ENCODE peak calls at places on chromosomes 11 and 22, in five cellular contexts. G is progenitor cell of endocrine pancreas, A is neural crest cell, Y is Calu3, E is AG04449. T is an unnamed sample.

GRCh38 chr22:37156686-37157435 is 7.1 kb upstream of the IL2RB start:
- DNase-seq in E (no peak), A (no peak), G (no peak), Y (no peak), T (no peak)

GRCh38 chr22:10961043-10961860 is 4566.7 kb upstream of the OR11H1 start:
- DNase-seq in E (no peak), G (no peak), A (no peak), Y (no peak), T (no peak)

GRCh38 chr11:36467913-36468312 is 42.2 kb downstream of the TRAF6 start:
- DNase-seq in A (no peak), G (no peak), E (no peak), Y (no peak), T (no peak)

GRCh38 chr11:116640641-116641402 is 132.0 kb downstream of the BUD13 start:
- DNase-seq in A (no peak), G (no peak), Y (no peak), E (no peak), T (no peak)

GRCh38 chr11:114272311-114272710 is 23.9 kb upstream of the NNMT start:
- DNase-seq in E (no peak), Y (no peak), G (no peak), A (no peak), T (no peak)

GRCh38 chr22:38768036-38768435 is 12.2 kb upstream of the SUN2 start:
- DNase-seq in G (no peak), E (no peak), Y (no peak), A (no peak), T (no peak)

GRCh38 chr11:107859459-107860239 is 1.1 kb upstream of the SLC35F2 start:
- DNase-seq in Y (peak; percentile 44), A (no peak), E (no peak), G (no peak), T (peak; percentile 24)

GRCh38 chr11:69301491-69302401 is 7.8 kb downstream of the MYEOV start:
- DNase-seq in A (no peak), E (no peak), Y (peak; percentile 94), G (no peak), T (no peak)

GRCh38 chr11:2898366-2899079 is 12.9 kb upstream of the CDKN1C start:
- DNase-seq in G (no peak), A (no peak), Y (peak; percentile 73), E (peak; percentile 58), T (no peak)

GRCh38 chr11:118892515-118892914 is 8.8 kb downstream of the CXCR5 start:
- DNase-seq in E (no peak), G (no peak), Y (no peak), A (no peak), T (no peak)

GRCh38 chr22:29308791-29309262 is 2.4 kb downstream of the GAS2L1 start:
- DNase-seq in A (no peak), Y (no peak), G (no peak), E (no peak), T (no peak)

GRCh38 chr11:100932474-100933100 is 197.0 kb downstream of the PGR start:
- DNase-seq in A (no peak), Y (no peak), G (no peak), E (no peak), T (no peak)

GRCh38 chr11:60831501-60832079 is 10.3 kb upstream of the CCDC86 start:
- DNase-seq in A (no peak), E (no peak), Y (no peak), G (no peak), T (no peak)

GRCh38 chr11:69860796-69861445 is 41.7 kb upstream of the FGF3 start:
- DNase-seq in Y (no peak), G (no peak), A (no peak), E (no peak), T (no peak)

GRCh38 chr11:2577071-2578005 is 122.5 kb downstream of the KCNQ1OT1 start:
- DNase-seq in Y (no peak), E (no peak), A (no peak), G (peak; percentile 9), T (no peak)

GRCh38 chr11:61158691-61159381 is 2.4 kb downstream of the VPS37C start:
- DNase-seq in Y (peak; percentile 28), A (no peak), G (no peak), E (peak; percentile 74), T (no peak)

GRCh38 chr11:34451053-34451452 is 12.3 kb downstream of the CAT start:
- DNase-seq in G (no peak), A (no peak), E (no peak), Y (no peak), T (no peak)

GRCh38 chr11:26078217-26078821 is 253.6 kb upstream of the ANO3 start:
- DNase-seq in G (no peak), E (no peak), A (no peak), Y (no peak), T (no peak)

GRCh38 chr22:35337932-35338331 is 38.2 kb downstream of the TOM1 start:
- DNase-seq in A (no peak), G (no peak), E (no peak), Y (no peak), T (no peak)

GRCh38 chr22:36386900-36387663 is 685 bp downstream of the MYH9 start:
- DNase-seq in A (no peak), G (no peak), E (no peak), Y (peak; percentile 59), T (no peak)

GRCh38 chr11:8917157-8917820 is 6.3 kb downstream of the AKIP1 start:
- DNase-seq in Y (no peak), E (peak; percentile 84), G (no peak), A (no peak), T (no peak)

GRCh38 chr22:35397095-35397904 is 2.6 kb upstream of the MCM5 start:
- DNase-seq in E (no peak), G (no peak), A (no peak), Y (no peak), T (no peak)

GRCh38 chr22:49935561-49935960 is 17.1 kb downstream of the CRELD2 start:
- DNase-seq in A (no peak), Y (no peak), G (no peak), E (no peak), T (no peak)

GRCh38 chr11:129190087-129190486 is 2.0 kb downstream of the ARHGAP32 start:
- DNase-seq in E (no peak), A (no peak), Y (peak; percentile 43), G (no peak), T (no peak)

GRCh38 chr11:62137276-62137861 is 13.6 kb downstream of the INCENP start:
- DNase-seq in Y (no peak), A (no peak), G (no peak), E (no peak), T (no peak)

GRCh38 chr22:47154621-47155081 is 392.2 kb downstream of the TBC1D22A start:
- DNase-seq in G (no peak), E (no peak), Y (no peak), A (no peak), T (no peak)

GRCh38 chr11:38718659-38719058 is 2120.6 kb upstream of the RAG2 start:
- DNase-seq in A (no peak), G (no peak), Y (no peak), E (no peak), T (no peak)

GRCh38 chr11:66291303-66291705 is 390 bp upstream of the TMEM151A start:
- DNase-seq in G (no peak), E (no peak), A (no peak), Y (no peak), T (no peak)

GRCh38 chr11:1948389-1948788 is 1.3 kb downstream of the MRPL23 start:
- DNase-seq in A (no peak), G (no peak), Y (no peak), E (no peak), T (no peak)

GRCh38 chr22:19440411-19441195 is 6.9 kb downstream of the C22orf39 start:
- DNase-seq in G (no peak), E (no peak), A (no peak), Y (no peak), T (no peak)

DNA sequence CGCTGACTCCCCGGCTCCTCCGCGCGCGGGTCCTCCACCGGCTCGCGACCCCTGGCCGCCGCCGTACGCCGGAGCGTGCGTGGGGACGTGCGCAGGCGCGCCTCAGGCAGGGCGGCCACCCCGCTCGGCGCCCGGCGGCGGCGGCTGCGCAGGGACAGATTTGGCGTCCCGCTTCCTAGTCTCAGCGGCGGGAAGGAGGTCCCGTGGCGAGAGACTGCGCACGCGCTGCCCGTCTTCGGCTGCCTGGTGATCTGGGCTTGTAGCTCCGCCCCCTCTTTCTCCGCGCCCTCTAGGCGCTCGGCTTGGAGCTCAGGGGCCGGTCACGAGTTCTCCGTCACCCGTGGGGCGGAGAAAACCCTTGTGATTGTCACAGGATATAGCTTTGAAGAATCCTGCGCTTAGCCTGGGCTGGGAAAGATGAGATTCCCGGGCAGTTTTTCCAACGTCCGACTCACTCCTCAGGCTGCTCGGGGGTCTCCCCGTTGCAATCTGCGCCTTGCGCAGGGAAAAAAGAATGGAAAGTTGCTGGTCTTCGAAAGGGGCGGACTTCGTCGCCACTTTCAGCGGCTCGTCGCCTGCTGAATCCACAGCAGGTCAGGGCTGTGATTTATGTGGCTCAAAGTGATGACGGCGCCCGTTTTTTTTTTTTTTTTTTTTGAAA is at the start of gene PATL1:
- DNase-seq in G (peak; percentile 95), A (peak; percentile 96), Y (peak; percentile 98), E (peak; percentile 81), T (peak; percentile 87)
- TF ChIP-seq CTCF in G (no peak), A (no peak), Y (no peak), E (no peak), T (no peak)

GRCh38 chr11:44574620-44575287 is 9.3 kb downstream of the CD82 start:
- DNase-seq in G (no peak), E (peak; percentile 97), Y (peak; percentile 27), A (no peak), T (no peak)
- TF ChIP-seq CTCF in G (no peak), E (no peak), Y (no peak), A (no peak), T (no peak)

DNA sequence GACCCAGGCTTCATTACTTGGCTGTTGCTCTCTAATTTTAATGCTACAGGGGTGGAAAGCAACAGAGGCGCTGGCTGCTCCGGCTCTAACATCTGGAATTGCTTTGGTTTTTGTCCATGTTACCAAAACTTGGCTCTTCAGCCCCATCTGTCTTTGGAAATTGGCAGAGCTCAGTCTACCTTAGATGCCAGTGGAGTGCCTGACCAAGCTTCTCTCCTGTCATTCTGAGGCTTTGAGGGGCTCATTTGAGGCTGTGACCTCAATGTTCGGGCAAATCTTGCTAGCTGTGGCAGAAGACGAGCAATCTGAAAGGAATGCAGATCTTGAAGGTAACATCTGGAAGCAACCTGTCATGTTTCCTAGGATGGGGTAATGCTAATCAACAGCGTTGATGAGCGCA is 409.5 kb upstream of the SYN3 start:
- DNase-seq in Y (no peak), E (no peak), A (no peak), G (no peak), T (no peak)
- TF ChIP-seq CTCF in Y (no peak), E (peak; percentile 19), A (no peak), G (no peak), T (no peak)

GRCh38 chr22:48717883-48718817 is 1109.5 kb downstream of the BRD1 start:
- DNase-seq in G (no peak), A (no peak), Y (no peak), E (no peak), T (no peak)

GRCh38 chr22:48720662-48721393 is 1106.8 kb downstream of the BRD1 start:
- DNase-seq in Y (no peak), G (no peak), E (no peak), A (no peak), T (no peak)

GRCh38 chr22:48718818-48719500 is 1108.7 kb downstream of the BRD1 start:
- DNase-seq in Y (no peak), A (no peak), E (no peak), G (no peak), T (no peak)

GRCh38 chr22:48721394-48721666 is 1106.3 kb downstream of the BRD1 start:
- DNase-seq in E (no peak), G (no peak), A (no peak), Y (no peak), T (no peak)

GRCh38 chr22:48719978-48720661 is 1107.6 kb downstream of the BRD1 start:
- DNase-seq in Y (no peak), G (no peak), E (no peak), A (no peak), T (no peak)
- TF ChIP-seq CTCF in Y (no peak), G (peak; percentile 44), E (no peak), A (peak; percentile 54), T (no peak)

T was measured in D721Med.